ENCODE peak calls at places on chromosomes 2 and 18, in eight cellular contexts. N, G, F, O, Y, D, J and A are unnamed samples.

GRCh38 chr2:64887565-64887964 is 101.6 kb upstream of the SLC1A4 start:
- DNase-seq in D (no peak), J (no peak), N (no peak), Y (no peak), G (no peak), F (no peak), O (no peak), A (no peak)

GRCh38 chr18:79573921-79574491 is 105.6 kb upstream of the CTDP1 start:
- DNase-seq in G (no peak), J (peak; percentile 20), N (no peak), D (peak; percentile 42), F (no peak), O (no peak), Y (no peak), A (no peak)

GRCh38 chr2:238239552-238239871 is 326 bp downstream of the HES6 start:
- DNase-seq in F (no peak), J (no peak), N (no peak), G (no peak), Y (no peak), D (peak; percentile 63), O (no peak), A (peak; percentile 23)

GRCh38 chr2:170475878-170476277 is 239.3 kb upstream of the SP5 start:
- DNase-seq in D (no peak), J (no peak), Y (no peak), G (no peak), F (no peak), O (no peak), N (no peak), A (no peak)

GRCh38 chr2:42827647-42828486 is 35.5 kb upstream of the HAAO start:
- DNase-seq in G (peak; percentile 76), J (peak; percentile 93), F (peak; percentile 92), D (peak; percentile 94), N (peak; percentile 85), Y (peak; percentile 55), O (peak; percentile 75), A (peak; percentile 58)

GRCh38 chr2:119724656-119725485 is 34.9 kb upstream of the PTPN4 start:
- DNase-seq in N (no peak), Y (no peak), O (no peak), J (no peak), G (no peak), F (no peak), D (no peak), A (no peak)

GRCh38 chr2:232336956-232337700 is 41.4 kb upstream of the ALPP start:
- DNase-seq in F (no peak), J (peak; percentile 8), D (peak; percentile 39), O (no peak), Y (no peak), N (no peak), G (no peak), A (no peak)

GRCh38 chr2:203440671-203441070 is 94.4 kb downstream of the RAPH1 start:
- DNase-seq in D (no peak), F (no peak), O (no peak), Y (no peak), N (no peak), G (peak; percentile 48), J (no peak), A (no peak)

GRCh38 chr2:100852999-100853908 is 33.3 kb downstream of the NPAS2 start:
- DNase-seq in Y (no peak), O (no peak), F (no peak), N (no peak), D (no peak), G (no peak), J (no peak), A (no peak)

GRCh38 chr2:55550368-55551102 is 31.0 kb downstream of the CFAP36 start:
- DNase-seq in G (no peak), F (no peak), O (no peak), N (no peak), Y (no peak), D (no peak), J (no peak), A (no peak)

GRCh38 chr2:163649080-163649479 is 86.7 kb downstream of the FIGN start:
- DNase-seq in D (no peak), G (no peak), J (no peak), F (no peak), N (no peak), O (no peak), Y (no peak), A (no peak)

GRCh38 chr18:21074336-21075323 is 37.0 kb downstream of the ROCK1 start:
- DNase-seq in O (no peak), N (no peak), J (no peak), D (no peak), Y (no peak), F (no peak), G (no peak), A (no peak)

GRCh38 chr18:64134044-64134757 is 14.7 kb downstream of the LINC00305 start:
- DNase-seq in J (no peak), G (no peak), N (no peak), O (no peak), F (no peak), Y (no peak), D (no peak), A (no peak)

GRCh38 chr2:181684454-181685149 is 4.3 kb upstream of the NEUROD1 start:
- DNase-seq in J (no peak), F (no peak), Y (no peak), O (no peak), G (no peak), D (no peak), N (no peak), A (no peak)

GRCh38 chr2:36677386-36677785 is 19.1 kb upstream of the VIT start:
- DNase-seq in J (no peak), D (no peak), G (no peak), Y (no peak), N (no peak), F (no peak), O (no peak), A (peak; percentile 50)

GRCh38 chr2:120605231-120605935 is 130.3 kb upstream of the GLI2 start:
- DNase-seq in N (no peak), Y (no peak), D (peak; percentile 64), O (no peak), F (no peak), J (no peak), G (no peak), A (peak; percentile 75)

GRCh38 chr2:164054651-164055050 is 318.8 kb upstream of the FIGN start:
- DNase-seq in N (no peak), F (no peak), Y (no peak), J (no peak), D (no peak), O (no peak), G (no peak), A (no peak)

GRCh38 chr2:207474871-207475485 is 54.8 kb upstream of the CREB1 start:
- DNase-seq in G (no peak), Y (peak; percentile 7), N (no peak), O (peak; percentile 27), F (peak; percentile 84), D (no peak), J (no peak), A (peak; percentile 14)

GRCh38 chr2:231922311-231922710 is 3.9 kb downstream of the NPPC start:
- DNase-seq in F (no peak), G (no peak), Y (no peak), N (no peak), D (peak; percentile 23), O (no peak), J (no peak), A (no peak)

GRCh38 chr2:99425022-99425421 is 64.8 kb downstream of the REV1 start:
- DNase-seq in F (no peak), N (no peak), O (no peak), G (no peak), J (no peak), Y (no peak), D (no peak), A (no peak)

GRCh38 chr2:119407430-119408220 is 24.0 kb upstream of the TMEM37 start:
- DNase-seq in N (peak; percentile 54), D (no peak), O (no peak), J (peak; percentile 28), Y (no peak), F (peak; percentile 78), G (no peak), A (no peak)

GRCh38 chr18:27057459-27058302 is 127.4 kb downstream of the CHST9 start:
- DNase-seq in Y (no peak), N (no peak), D (no peak), J (peak; percentile 37), O (no peak), G (peak; percentile 25), F (no peak), A (no peak)

GRCh38 chr18:45248240-45248903 is 366.9 kb upstream of the SLC14A2 start:
- DNase-seq in D (no peak), O (no peak), J (peak; percentile 57), N (no peak), Y (no peak), G (no peak), F (peak; percentile 41), A (no peak)

GRCh38 chr2:240626531-240627300 is 1.4 kb downstream of the GPR35 start:
- DNase-seq in G (no peak), O (no peak), J (peak; percentile 10), D (peak; percentile 67), N (no peak), F (no peak), Y (no peak), A (peak; percentile 93)

GRCh38 chr2:240623531-240624010 is 1.7 kb upstream of the GPR35 start:
- DNase-seq in F (no peak), N (no peak), Y (no peak), J (peak; percentile 9), G (no peak), D (peak; percentile 46), O (no peak), A (no peak)

GRCh38 chr2:240624011-240624949 is 1.0 kb upstream of the GPR35 start:
- DNase-seq in D (peak; percentile 45), G (no peak), F (no peak), Y (no peak), N (no peak), J (peak; percentile 22), O (no peak), A (peak; percentile 74)

GRCh38 chr2:240622631-240623235 is 2.5 kb upstream of the GPR35 start:
- DNase-seq in Y (peak; percentile 44), G (no peak), D (peak; percentile 60), J (peak; percentile 15), F (no peak), O (no peak), N (no peak), A (peak; percentile 43)

GRCh38 chr2:240624950-240625621 is at the start of gene GPR35:
- DNase-seq in J (peak; percentile 32), D (peak; percentile 80), N (no peak), Y (peak; percentile 91), O (peak; percentile 74), F (no peak), G (no peak), A (peak; percentile 97)
- H3K27ac ChIP-seq in J (no peak within 1 kb of the TSS), D (peak within 1 kb of the TSS; percentile 47), N (no peak within 1 kb of the TSS), Y (peak within 1 kb of the TSS; percentile 88), O (peak within 1 kb of the TSS; percentile 64), F (no peak within 1 kb of the TSS), G (no peak within 1 kb of the TSS), A (peak within 1 kb of the TSS; percentile 91)

GRCh38 chr2:85754313-85755095 is 713 bp downstream of the ATOH8 start:
- DNase-seq in G (peak; percentile 32), Y (peak; percentile 19), O (no peak), F (no peak), J (no peak), N (no peak), D (peak; percentile 69), A (peak; percentile 66)
- H3K27ac ChIP-seq in G (peak overlapping the region; percentile 69), Y (no peak overlapping the region), O (no peak overlapping the region), F (peak overlapping the region; percentile 90), J (peak overlapping the region; percentile 81), N (peak overlapping the region; percentile 89), D (peak overlapping the region; percentile 91), A (no peak overlapping the region)

GRCh38 chr2:236916181-236916580 is 169.5 kb upstream of the COPS8 start:
- DNase-seq in Y (no peak), G (no peak), N (no peak), F (no peak), O (no peak), J (no peak), D (no peak), A (no peak)
- H3K27ac ChIP-seq in Y (no peak overlapping the region), G (no peak overlapping the region), N (no peak overlapping the region), F (no peak overlapping the region), O (no peak overlapping the region), J (no peak overlapping the region), D (no peak overlapping the region), A (no peak overlapping the region)

GRCh38 chr2:234974501-234975385 is 22.9 kb downstream of the SH3BP4 start:
- DNase-seq in D (no peak), O (no peak), F (no peak), J (no peak), G (no peak), N (no peak), Y (no peak), A (no peak)
- H3K27ac ChIP-seq in D (no peak overlapping the region), O (no peak overlapping the region), F (no peak overlapping the region), J (no peak overlapping the region), G (peak overlapping the region; percentile 8), N (peak overlapping the region; percentile 64), Y (no peak overlapping the region), A (no peak overlapping the region)